ENCODE peak calls at places on chromosomes 13 and 19, in eight cellular contexts. H is aorta; C is cardiac muscle cell; M is anterior cingulate cortex; T is cardiac fibroblast; S is activated CD4-positive, alpha-beta T cell treated with anti-CD3 and anti-CD28 coated beads, Interleukin-2, amount 50 U/mL, for 48 hours; Z is mesenchymal stem cell; R is AG09319. E is an unnamed sample.

GRCh38 chr13:46668302-46668720 is 115.3 kb downstream of the LRCH1 start:
- DNase-seq in H (peak), C (peak), M (no peak), T (peak), S (peak), Z (peak), R (peak), E (no peak)

GRCh38 chr19:39126593-39127187 is 1.1 kb downstream of the PAK4 start:
- DNase-seq in H (no peak), C (peak), M (no peak), T (no peak), S (no peak), Z (peak), R (no peak), E (no peak)

GRCh38 chr13:76795701-76796695 is 90.2 kb downstream of the KCTD12 start:
- DNase-seq in H (no peak), C (no peak), M (no peak), T (peak), S (no peak), Z (peak), R (no peak), E (no peak)

GRCh38 chr19:36997152-36997842 is 80.9 kb upstream of the ZNF420 start:
- DNase-seq in H (no peak), C (no peak), M (no peak), T (no peak), S (no peak), Z (no peak), R (no peak), E (no peak)

GRCh38 chr13:100673376-100673830 is 1.2 kb downstream of the TMTC4 start:
- DNase-seq in H (no peak), C (no peak), M (no peak), T (no peak), S (no peak), Z (no peak), R (no peak), E (no peak)

GRCh38 chr19:15187026-15188007 is 13.5 kb downstream of the NOTCH3 start:
- DNase-seq in H (no peak), C (no peak), M (no peak), T (peak), S (no peak), Z (no peak), R (no peak), E (no peak)

GRCh38 chr13:105442040-105442439 is 1093.4 kb downstream of the EFNB2 start:
- DNase-seq in H (no peak), C (no peak), M (no peak), T (no peak), S (no peak), Z (no peak), R (no peak), E (no peak)

GRCh38 chr13:24180743-24181384 is 20.3 kb downstream of the SPATA13 start:
- DNase-seq in H (no peak), C (peak), M (no peak), T (peak), S (no peak), Z (peak), R (no peak), E (no peak)

GRCh38 chr19:3479177-3479818 is 1.0 kb downstream of the SMIM24 start:
- DNase-seq in H (no peak), C (no peak), M (no peak), T (peak), S (peak), Z (no peak), R (no peak), E (peak)

E was measured in SK-N-MC.